ENCODE peak calls at places on chromosomes 4 and X, in four cellular contexts. I is NCI-H345, P is tibial artery, B is GM13977. C is an unnamed sample.

GRCh38 chr4:152476796-152477195 is 59.1 kb downstream of the FBXW7 start:
- DNase-seq in B (no peak), I (no peak), P (no peak), C (no peak)

GRCh38 chr4:74658114-74658513 is 136.2 kb downstream of the BTC start:
- DNase-seq in I (no peak), P (no peak), B (no peak), C (no peak)

GRCh38 chr4:2901186-2901585 is 57.5 kb downstream of the ADD1 start:
- DNase-seq in I (no peak), B (no peak), P (no peak), C (no peak)

GRCh38 chrX:70553516-70553915 is 108.9 kb downstream of the DLG3 start:
- DNase-seq in B (no peak), P (no peak), I (no peak), C (no peak)

GRCh38 chrX:63466690-63467089 is 115.6 kb upstream of the SPIN4 start:
- DNase-seq in I (no peak), B (no peak), P (no peak), C (no peak)

GRCh38 chr4:142549726-142550463 is 296.2 kb downstream of the INPP4B start:
- DNase-seq in B (no peak), P (no peak), I (peak), C (no peak)

GRCh38 chr4:15912961-15913630 is 25.4 kb downstream of the FGFBP1 start:
- DNase-seq in I (no peak), P (no peak), B (no peak), C (peak)

GRCh38 chr4:111923786-111924185 is 221.5 kb upstream of the FAM241A start:
- DNase-seq in B (no peak), P (no peak), I (no peak), C (no peak)

GRCh38 chr4:5899881-5900280 is 7.0 kb upstream of the CRMP1 start:
- DNase-seq in I (no peak), P (peak), B (no peak), C (no peak)

GRCh38 chrX:17933856-17934255 is 72.8 kb upstream of the RAI2 start:
- DNase-seq in I (no peak), P (no peak), B (no peak), C (no peak)

GRCh38 chrX:52217494-52218160 is 32.9 kb downstream of the MAGED4 start:
- DNase-seq in B (no peak), I (no peak), P (no peak), C (no peak)

GRCh38 chr4:89539374-89539773 is 231.8 kb upstream of the GPRIN3 start:
- DNase-seq in B (no peak), P (no peak), I (no peak), C (no peak)

GRCh38 chr4:139144161-139144859 is 32.7 kb downstream of the ELF2 start:
- DNase-seq in P (peak), I (no peak), B (no peak), C (no peak)